ENCODE peak calls at places on chromosomes 5 and 9, in ten cellular contexts. W is HCT116, X is HFFc6, Q is progenitor cell of endocrine pancreas, L is colonic mucosa, J is cardiac muscle cell, F is foreskin keratinocyte, Y is coronary artery, C is BE2C, H is glutamatergic neuron. U is an unnamed sample.

GRCh38 chr9:7549261-7549660 is 250.3 kb downstream of the DMAC1 start:
- DNase-seq in C (no peak), F (no peak), Q (no peak), H (peak), X (no peak), W (no peak), L (no peak), Y (no peak), J (no peak), U (no peak)

GRCh38 chr9:35499029-35499700 is 9.3 kb downstream of the RUSC2 start:
- DNase-seq in L (no peak), W (no peak), C (no peak), J (no peak), F (no peak), Y (no peak), H (no peak), Q (no peak), X (no peak), U (no peak)

GRCh38 chr5:140557136-140557805 is at the start of gene SRA1:
- DNase-seq in C (peak), H (peak), X (peak), J (peak), W (peak), F (peak), Q (peak), Y (peak), L (peak), U (peak)

GRCh38 chr5:142246-142810 is 49.0 kb upstream of the LRRC14B start:
- DNase-seq in H (no peak), X (no peak), C (no peak), Q (no peak), Y (no peak), J (no peak), F (no peak), W (no peak), L (no peak), U (no peak)

GRCh38 chr5:55159763-55160492 is at the start of gene GPX8:
- DNase-seq in J (peak), H (no peak), C (no peak), L (peak), F (peak), X (peak), W (peak), Q (no peak), Y (no peak), U (peak)

GRCh38 chr9:124036578-124036977 is 25.0 kb downstream of the LHX2 start:
- DNase-seq in L (no peak), X (no peak), F (no peak), H (no peak), C (no peak), Y (no peak), W (no peak), J (no peak), Q (no peak), U (no peak)

GRCh38 chr5:95712347-95712958 is 18.7 kb upstream of the RHOBTB3 start:
- DNase-seq in C (no peak), Q (no peak), W (peak), F (peak), X (peak), L (no peak), Y (no peak), H (no peak), J (peak), U (no peak)

GRCh38 chr9:18520395-18520794 is 46.4 kb downstream of the ADAMTSL1 start:
- DNase-seq in Q (no peak), J (no peak), X (no peak), F (no peak), H (no peak), W (no peak), Y (no peak), L (no peak), C (peak), U (no peak)

GRCh38 chr5:125575561-125576504 is 829.4 kb upstream of the ZNF608 start:
- DNase-seq in Y (no peak), C (peak), W (no peak), X (no peak), Q (no peak), J (no peak), H (peak), L (peak), F (no peak), U (no peak)

GRCh38 chr9:108551030-108551964 is 304.5 kb downstream of the ACTL7B start:
- DNase-seq in Y (no peak), L (no peak), X (peak), W (peak), J (peak), H (no peak), Q (no peak), F (peak), C (no peak), U (no peak)

GRCh38 chr9:125747053-125747764 is at the start of gene PBX3:
- DNase-seq in Y (no peak), Q (peak), F (no peak), L (peak), X (peak), J (peak), C (peak), H (peak), W (no peak), U (peak)

GRCh38 chr9:121298689-121299112 is 30.7 kb downstream of the GSN start:
- DNase-seq in Y (peak), F (no peak), H (no peak), C (no peak), X (no peak), Q (no peak), W (no peak), J (peak), L (no peak), U (no peak)

GRCh38 chr9:133275105-133276000 is at the start of gene ABO:
- DNase-seq in C (no peak), J (no peak), L (peak), W (no peak), X (no peak), Q (peak), Y (no peak), F (no peak), H (peak), U (no peak)

GRCh38 chr5:34452170-34452828 is 203.8 kb upstream of the RAI14 start:
- DNase-seq in F (no peak), C (no peak), Y (no peak), H (no peak), W (peak), X (peak), Q (no peak), L (no peak), J (peak), U (no peak)

GRCh38 chr9:113463418-113464285 is at the start of gene RGS3:
- DNase-seq in W (peak), L (peak), F (no peak), H (peak), Y (peak), J (no peak), X (no peak), C (peak), Q (peak), U (no peak)

GRCh38 chr9:127567119-127567897 is 44.8 kb upstream of the STXBP1 start:
- DNase-seq in W (no peak), Q (no peak), F (no peak), C (no peak), Y (no peak), H (peak), X (peak), L (peak), J (no peak), U (no peak)

GRCh38 chr9:135701067-135701967 is 668 bp upstream of the KCNT1 start:
- DNase-seq in W (no peak), C (no peak), J (no peak), H (no peak), X (no peak), L (no peak), Y (no peak), F (no peak), Q (no peak), U (peak)

GRCh38 chr9:1639166-1639565 is 376.0 kb upstream of the SMARCA2 start:
- DNase-seq in F (peak), J (no peak), X (no peak), H (no peak), C (no peak), Y (no peak), Q (no peak), L (no peak), W (no peak), U (no peak)

DNA sequence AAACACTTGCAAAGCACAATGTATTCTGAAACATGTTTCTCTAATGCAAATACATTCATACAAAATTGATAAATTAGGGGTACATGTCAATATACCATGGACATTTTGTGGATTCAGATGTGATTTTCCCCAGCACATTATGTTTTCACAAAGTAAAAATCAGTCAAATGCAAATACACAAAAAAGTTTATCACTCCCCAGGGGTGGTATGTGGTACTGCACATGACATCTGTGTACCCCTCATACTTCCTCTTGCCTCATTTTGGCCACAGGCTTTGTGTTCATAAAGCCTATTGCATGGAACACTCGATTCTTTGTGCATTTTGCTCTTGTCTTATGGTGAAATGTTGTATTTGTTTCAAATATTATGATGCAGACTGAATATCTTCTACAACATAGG is 116.8 kb upstream of the PDE4D start:
- DNase-seq in X (no peak), C (no peak), Y (no peak), H (no peak), J (no peak), Q (no peak), L (no peak), W (no peak), F (no peak), U (no peak)
- TF ChIP-seq CTCF in X (peak), C (peak), Y (no peak), H (peak), J (no peak), Q (peak), L (no peak), W (no peak), F (peak), U (no peak)

DNA sequence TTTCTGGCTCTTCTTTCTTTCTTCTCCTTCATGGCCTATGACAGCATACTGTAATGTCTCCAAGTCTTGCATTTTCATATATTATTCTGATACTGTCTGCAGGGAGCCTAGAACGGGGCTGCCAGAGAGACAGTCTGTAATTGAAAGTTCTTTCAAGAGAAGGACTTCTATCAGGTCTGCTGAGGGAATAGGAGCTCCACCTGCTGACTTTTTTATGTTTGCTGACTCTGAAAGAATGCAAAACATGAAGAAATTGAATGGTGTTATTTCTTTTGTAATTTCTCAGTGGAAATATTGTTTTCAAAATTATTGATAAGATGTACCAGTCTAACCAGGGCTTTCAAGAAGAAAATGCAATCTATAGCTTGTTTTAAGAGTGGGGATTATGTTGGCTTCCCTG is 121.9 kb upstream of the RFX3 start:
- DNase-seq in J (no peak), Q (no peak), L (no peak), X (no peak), Y (no peak), C (no peak), F (no peak), H (no peak), W (no peak), U (no peak)
- TF ChIP-seq CTCF in J (no peak), Q (no peak), L (no peak), X (no peak), Y (no peak), C (peak), F (peak), H (no peak), W (no peak), U (peak)

DNA sequence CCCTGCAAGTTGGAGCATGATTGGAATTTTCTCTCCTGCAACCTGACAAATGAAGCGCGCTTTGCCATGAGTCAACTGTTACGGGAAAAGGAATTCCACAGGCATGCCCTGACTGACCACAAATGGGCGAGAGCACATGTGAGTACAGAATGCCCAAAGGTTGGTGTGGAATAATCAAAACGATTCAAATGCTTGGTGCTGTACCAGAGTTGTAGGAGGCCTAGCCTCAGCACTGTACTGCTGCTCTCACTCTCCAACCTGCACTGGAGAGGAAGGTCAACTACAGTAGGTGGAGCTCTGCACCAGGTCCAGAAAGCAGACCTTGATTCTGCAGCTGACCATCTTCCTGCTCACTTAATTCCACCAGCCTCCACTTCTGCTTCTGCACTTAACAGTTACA is 406.9 kb upstream of the ACTBL2 start:
- DNase-seq in Y (no peak), Q (no peak), X (peak), H (no peak), J (peak), W (peak), L (no peak), F (peak), C (no peak), U (no peak)
- TF ChIP-seq CTCF in Y (no peak), Q (no peak), X (peak), H (no peak), J (peak), W (peak), L (no peak), F (peak), C (peak), U (no peak)

GRCh38 chr5:4191703-4192102 is 596.1 kb downstream of the IRX1 start:
- DNase-seq in W (no peak), F (no peak), L (no peak), C (no peak), X (no peak), Q (no peak), J (no peak), Y (no peak), H (peak), U (no peak)

GRCh38 chr5:4191024-4191423 is 595.4 kb downstream of the IRX1 start:
- DNase-seq in W (no peak), C (no peak), J (no peak), F (no peak), Y (no peak), H (no peak), X (no peak), L (no peak), Q (no peak), U (no peak)

GRCh38 chr5:4192111-4192510 is 596.5 kb downstream of the IRX1 start:
- DNase-seq in F (no peak), J (no peak), Y (no peak), Q (no peak), X (no peak), C (no peak), W (no peak), H (no peak), L (no peak), U (no peak)

GRCh38 chr5:4189317-4189716 is 593.7 kb downstream of the IRX1 start:
- DNase-seq in J (no peak), F (no peak), H (no peak), L (no peak), W (no peak), Y (no peak), Q (no peak), X (no peak), C (no peak), U (no peak)

GRCh38 chr5:4188704-4189103 is 593.1 kb downstream of the IRX1 start:
- DNase-seq in F (no peak), W (no peak), L (no peak), C (no peak), J (no peak), X (no peak), Y (no peak), Q (no peak), H (no peak), U (no peak)
- TF ChIP-seq CTCF in F (no peak), W (no peak), L (no peak), C (no peak), J (no peak), X (no peak), Y (no peak), Q (no peak), H (no peak), U (no peak)

GRCh38 chr9:70061776-70062175 is 18.1 kb downstream of the MAMDC2 start:
- DNase-seq in J (no peak), Q (no peak), X (no peak), H (no peak), Y (no peak), L (no peak), F (no peak), C (no peak), W (no peak), U (no peak)
- TF ChIP-seq CTCF in J (no peak), Q (no peak), X (no peak), H (no peak), Y (no peak), L (no peak), F (no peak), C (no peak), W (no peak), U (no peak)

U was measured in GM13977.